ENCODE peak calls at places on chromosomes 13 and 19, in eight cellular contexts. One of them, this sample, is unnamed.

GRCh38 chr19:55058781-55059610 is 4.0 kb downstream of the RDH13 start:
- DNase-seq in astrocyte: no peak
- DNase-seq in heart right ventricle: no peak
- DNase-seq in WTC11: no peak
- DNase-seq in stomach: no peak
- DNase-seq in psoas muscle: no peak
- DNase-seq in heart left ventricle: no peak
- DNase-seq in GM12878: no peak
- DNase-seq in this sample: no peak

GRCh38 chr13:49733181-49733951 is 42.1 kb upstream of the EBPL start:
- DNase-seq in GM12878: no peak
- DNase-seq in stomach: no peak
- DNase-seq in heart right ventricle: no peak
- DNase-seq in astrocyte: peak
- DNase-seq in WTC11: no peak
- DNase-seq in psoas muscle: no peak
- DNase-seq in heart left ventricle: no peak
- DNase-seq in this sample: peak

GRCh38 chr19:14167013-14167593 is 30.7 kb upstream of the ASF1B start:
- DNase-seq in heart left ventricle: no peak
- DNase-seq in WTC11: no peak
- DNase-seq in stomach: no peak
- DNase-seq in GM12878: no peak
- DNase-seq in astrocyte: no peak
- DNase-seq in heart right ventricle: no peak
- DNase-seq in psoas muscle: no peak
- DNase-seq in this sample: no peak

GRCh38 chr19:14054721-14055120 is 7.2 kb downstream of the PALM3 start:
- DNase-seq in heart left ventricle: no peak
- DNase-seq in astrocyte: no peak
- DNase-seq in heart right ventricle: no peak
- DNase-seq in GM12878: no peak
- DNase-seq in psoas muscle: no peak
- DNase-seq in stomach: no peak
- DNase-seq in WTC11: no peak
- DNase-seq in this sample: no peak

GRCh38 chr13:99113351-99113750 is 87.3 kb upstream of the UBAC2 start:
- DNase-seq in psoas muscle: no peak
- DNase-seq in heart right ventricle: no peak
- DNase-seq in WTC11: no peak
- DNase-seq in heart left ventricle: no peak
- DNase-seq in astrocyte: no peak
- DNase-seq in GM12878: no peak
- DNase-seq in stomach: no peak
- DNase-seq in this sample: no peak

GRCh38 chr19:6773323-6773931 is 919 bp downstream of the VAV1 start:
- DNase-seq in heart right ventricle: no peak
- DNase-seq in stomach: peak
- DNase-seq in WTC11: no peak
- DNase-seq in heart left ventricle: peak
- DNase-seq in astrocyte: no peak
- DNase-seq in psoas muscle: no peak
- DNase-seq in GM12878: peak
- DNase-seq in this sample: peak

GRCh38 chr19:32387701-32388392 is 17.7 kb upstream of the DPY19L3 start:
- DNase-seq in astrocyte: peak
- DNase-seq in heart right ventricle: no peak
- DNase-seq in WTC11: no peak
- DNase-seq in stomach: no peak
- DNase-seq in psoas muscle: no peak
- DNase-seq in heart left ventricle: no peak
- DNase-seq in GM12878: no peak
- DNase-seq in this sample: no peak

GRCh38 chr13:68078457-68078856 is 848.3 kb upstream of the PCDH9 start:
- DNase-seq in GM12878: no peak
- DNase-seq in heart right ventricle: no peak
- DNase-seq in stomach: no peak
- DNase-seq in WTC11: no peak
- DNase-seq in psoas muscle: no peak
- DNase-seq in astrocyte: no peak
- DNase-seq in heart left ventricle: no peak
- DNase-seq in this sample: no peak

GRCh38 chr13:30486230-30487074 is 20.7 kb upstream of the HMGB1 start:
- DNase-seq in heart right ventricle: no peak
- DNase-seq in GM12878: no peak
- DNase-seq in WTC11: no peak
- DNase-seq in heart left ventricle: no peak
- DNase-seq in astrocyte: peak
- DNase-seq in stomach: peak
- DNase-seq in psoas muscle: no peak
- DNase-seq in this sample: no peak

GRCh38 chr13:113551081-113552000 is 33.2 kb upstream of the TFDP1 start:
- DNase-seq in WTC11: no peak
- DNase-seq in heart right ventricle: no peak
- DNase-seq in astrocyte: no peak
- DNase-seq in psoas muscle: no peak
- DNase-seq in GM12878: no peak
- DNase-seq in heart left ventricle: no peak
- DNase-seq in stomach: peak
- DNase-seq in this sample: peak

GRCh38 chr19:3982701-3983541 is 2.3 kb downstream of the EEF2 start:
- DNase-seq in WTC11: no peak
- DNase-seq in stomach: no peak
- DNase-seq in heart left ventricle: peak
- DNase-seq in heart right ventricle: peak
- DNase-seq in astrocyte: peak
- DNase-seq in psoas muscle: peak
- DNase-seq in GM12878: no peak
- DNase-seq in this sample: no peak

GRCh38 chr13:49097374-49097773 is 121.7 kb downstream of the FNDC3A start:
- DNase-seq in WTC11: no peak
- DNase-seq in astrocyte: peak
- DNase-seq in heart right ventricle: no peak
- DNase-seq in GM12878: no peak
- DNase-seq in psoas muscle: no peak
- DNase-seq in stomach: no peak
- DNase-seq in heart left ventricle: no peak
- DNase-seq in this sample: no peak

GRCh38 chr19:38989066-38989605 is 13.6 kb upstream of the FBXO17 start:
- DNase-seq in WTC11: peak
- DNase-seq in stomach: no peak
- DNase-seq in heart left ventricle: no peak
- DNase-seq in psoas muscle: no peak
- DNase-seq in astrocyte: peak
- DNase-seq in heart right ventricle: no peak
- DNase-seq in GM12878: no peak
- DNase-seq in this sample: no peak

GRCh38 chr19:8887364-8887763 is 55.2 kb downstream of the MBD3L1 start:
- DNase-seq in stomach: no peak
- DNase-seq in GM12878: no peak
- DNase-seq in heart right ventricle: no peak
- DNase-seq in astrocyte: no peak
- DNase-seq in psoas muscle: no peak
- DNase-seq in heart left ventricle: no peak
- DNase-seq in WTC11: no peak
- DNase-seq in this sample: no peak

GRCh38 chr13:45055198-45055901 is 65.0 kb upstream of the GTF2F2 start:
- DNase-seq in heart left ventricle: no peak
- DNase-seq in GM12878: peak
- DNase-seq in astrocyte: peak
- DNase-seq in psoas muscle: no peak
- DNase-seq in heart right ventricle: no peak
- DNase-seq in stomach: no peak
- DNase-seq in WTC11: no peak
- DNase-seq in this sample: no peak

GRCh38 chr19:43966079-43966694 is 15.2 kb downstream of the ZNF221 start:
- DNase-seq in psoas muscle: no peak
- DNase-seq in heart left ventricle: no peak
- DNase-seq in GM12878: no peak
- DNase-seq in WTC11: no peak
- DNase-seq in stomach: no peak
- DNase-seq in heart right ventricle: no peak
- DNase-seq in astrocyte: no peak
- DNase-seq in this sample: no peak

GRCh38 chr19:14577885-14578427 is 4.9 kb upstream of the CLEC17A start:
- DNase-seq in heart left ventricle: no peak
- DNase-seq in heart right ventricle: no peak
- DNase-seq in WTC11: no peak
- DNase-seq in GM12878: peak
- DNase-seq in astrocyte: no peak
- DNase-seq in psoas muscle: no peak
- DNase-seq in stomach: no peak
- DNase-seq in this sample: no peak

GRCh38 chr13:72716776-72717175 is 10.7 kb downstream of the MZT1 start:
- DNase-seq in GM12878: no peak
- DNase-seq in psoas muscle: no peak
- DNase-seq in heart left ventricle: no peak
- DNase-seq in astrocyte: no peak
- DNase-seq in WTC11: no peak
- DNase-seq in stomach: no peak
- DNase-seq in heart right ventricle: no peak
- DNase-seq in this sample: no peak

GRCh38 chr19:8028951-8029491 is 23.5 kb upstream of the CCL25 start:
- DNase-seq in psoas muscle: no peak
- DNase-seq in WTC11: peak
- DNase-seq in heart right ventricle: no peak
- DNase-seq in astrocyte: no peak
- DNase-seq in GM12878: no peak
- DNase-seq in heart left ventricle: peak
- DNase-seq in stomach: no peak
- DNase-seq in this sample: no peak

DNA sequence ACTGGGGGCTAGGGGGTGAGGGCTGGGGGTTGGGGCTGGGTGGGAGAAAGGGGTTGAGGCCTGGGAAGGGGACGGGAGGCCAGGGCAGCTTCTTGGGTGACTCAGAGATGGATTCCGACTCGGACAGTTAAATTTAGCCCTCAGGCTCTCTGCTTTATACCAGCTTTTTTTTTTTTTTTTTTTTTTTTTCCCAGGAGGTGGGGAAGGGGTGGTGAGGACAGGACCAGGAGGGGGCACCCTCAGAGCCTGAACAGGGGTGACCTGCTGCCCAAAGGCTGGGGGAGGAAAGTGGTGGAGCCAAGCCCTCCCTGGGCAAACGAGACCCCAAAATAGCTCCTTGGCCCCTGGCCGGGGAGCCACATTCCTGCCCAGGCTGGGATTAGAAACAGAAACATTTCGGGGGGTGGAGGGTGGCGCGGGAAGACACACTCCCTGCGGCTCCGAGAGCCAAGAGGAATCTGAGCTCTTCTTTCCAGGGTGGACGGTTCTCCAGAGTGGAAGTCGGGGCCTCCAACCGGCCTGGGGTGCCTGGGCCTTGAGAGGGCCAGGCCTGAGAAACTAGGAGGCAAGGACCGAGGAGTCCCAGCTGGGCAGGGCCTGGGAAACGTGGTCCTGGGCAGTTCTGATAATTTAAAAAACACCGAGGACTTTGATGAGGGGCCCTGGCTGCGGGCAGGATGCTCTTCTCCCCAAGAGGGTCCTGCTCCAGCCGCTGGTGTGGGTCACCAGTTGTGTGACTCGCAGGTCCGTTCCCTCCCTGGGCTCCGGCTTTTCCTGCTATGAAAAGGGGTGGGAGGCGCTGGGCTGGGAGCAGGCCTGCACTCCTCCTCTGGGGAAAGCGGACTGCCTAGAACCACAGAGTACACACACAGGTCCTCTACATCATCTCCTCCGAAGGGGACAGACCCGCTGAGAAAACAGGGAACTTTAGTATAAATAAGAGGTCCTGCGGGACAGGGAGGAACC is 813 bp upstream of the DMPK start:
- DNase-seq in WTC11: no peak
- DNase-seq in GM12878: no peak
- DNase-seq in heart right ventricle: peak
- DNase-seq in heart left ventricle: peak
- DNase-seq in psoas muscle: peak
- DNase-seq in stomach: no peak
- DNase-seq in astrocyte: peak
- DNase-seq in this sample: no peak
- TF ChIP-seq CTCF in WTC11: no peak
- TF ChIP-seq CTCF in GM12878: no peak
- TF ChIP-seq CTCF in heart right ventricle: no peak
- TF ChIP-seq CTCF in heart left ventricle: no peak
- TF ChIP-seq CTCF in psoas muscle: no peak
- TF ChIP-seq CTCF in stomach: no peak
- TF ChIP-seq CTCF in astrocyte: no peak
- TF ChIP-seq CTCF in this sample: no peak

GRCh38 chr13:28055362-28055761 is 45.0 kb downstream of the FLT3 start:
- DNase-seq in GM12878: no peak
- DNase-seq in stomach: no peak
- DNase-seq in WTC11: no peak
- DNase-seq in psoas muscle: no peak
- DNase-seq in astrocyte: no peak
- DNase-seq in heart left ventricle: no peak
- DNase-seq in heart right ventricle: no peak
- DNase-seq in this sample: no peak

GRCh38 chr13:28056970-28057712 is 43.2 kb downstream of the FLT3 start:
- DNase-seq in heart left ventricle: no peak
- DNase-seq in GM12878: no peak
- DNase-seq in stomach: no peak
- DNase-seq in astrocyte: no peak
- DNase-seq in psoas muscle: no peak
- DNase-seq in heart right ventricle: no peak
- DNase-seq in WTC11: no peak
- DNase-seq in this sample: no peak

GRCh38 chr13:28056426-28056825 is 44.0 kb downstream of the FLT3 start:
- DNase-seq in GM12878: no peak
- DNase-seq in astrocyte: no peak
- DNase-seq in stomach: no peak
- DNase-seq in WTC11: no peak
- DNase-seq in heart left ventricle: no peak
- DNase-seq in heart right ventricle: no peak
- DNase-seq in psoas muscle: no peak
- DNase-seq in this sample: no peak

GRCh38 chr13:28059214-28059613 is 41.2 kb downstream of the FLT3 start:
- DNase-seq in psoas muscle: no peak
- DNase-seq in heart right ventricle: peak
- DNase-seq in WTC11: peak
- DNase-seq in GM12878: no peak
- DNase-seq in stomach: peak
- DNase-seq in heart left ventricle: no peak
- DNase-seq in astrocyte: no peak
- DNase-seq in this sample: no peak
- TF ChIP-seq CTCF in psoas muscle: peak
- TF ChIP-seq CTCF in heart right ventricle: no peak
- TF ChIP-seq CTCF in WTC11: no peak
- TF ChIP-seq CTCF in GM12878: peak
- TF ChIP-seq CTCF in stomach: no peak
- TF ChIP-seq CTCF in heart left ventricle: no peak
- TF ChIP-seq CTCF in astrocyte: peak
- TF ChIP-seq CTCF in this sample: peak

GRCh38 chr13:33867472-33867871 is 49.5 kb downstream of the RFC3 start:
- DNase-seq in psoas muscle: no peak
- DNase-seq in WTC11: no peak
- DNase-seq in heart left ventricle: no peak
- DNase-seq in heart right ventricle: no peak
- DNase-seq in stomach: no peak
- DNase-seq in GM12878: no peak
- DNase-seq in astrocyte: no peak
- DNase-seq in this sample: no peak
- TF ChIP-seq CTCF in psoas muscle: no peak
- TF ChIP-seq CTCF in WTC11: no peak
- TF ChIP-seq CTCF in heart left ventricle: no peak
- TF ChIP-seq CTCF in heart right ventricle: no peak
- TF ChIP-seq CTCF in stomach: no peak
- TF ChIP-seq CTCF in GM12878: no peak
- TF ChIP-seq CTCF in astrocyte: no peak
- TF ChIP-seq CTCF in this sample: no peak

GRCh38 chr13:51599444-51600176 is 15.3 kb downstream of the WDFY2 start:
- DNase-seq in psoas muscle: no peak
- DNase-seq in WTC11: no peak
- DNase-seq in astrocyte: no peak
- DNase-seq in GM12878: no peak
- DNase-seq in heart right ventricle: no peak
- DNase-seq in stomach: no peak
- DNase-seq in heart left ventricle: no peak
- DNase-seq in this sample: no peak
- TF ChIP-seq CTCF in psoas muscle: no peak
- TF ChIP-seq CTCF in WTC11: no peak
- TF ChIP-seq CTCF in astrocyte: no peak
- TF ChIP-seq CTCF in GM12878: peak
- TF ChIP-seq CTCF in heart right ventricle: no peak
- TF ChIP-seq CTCF in stomach: no peak
- TF ChIP-seq CTCF in heart left ventricle: no peak
- TF ChIP-seq CTCF in this sample: no peak

This sample was measured in lower lobe of right lung.